ENCODE peak calls at places on chromosomes 12 and 14, in seven cellular contexts. S, E, Q, W, X, R and Z are unnamed samples.

GRCh38 chr14:70842851-70843462 is 33.6 kb upstream of the MAP3K9 start:
- DNase-seq in R (no peak), E (no peak), Q (peak), S (no peak), X (no peak), W (no peak), Z (no peak)

GRCh38 chr12:93174048-93174447 is 203.7 kb upstream of the NUDT4 start:
- DNase-seq in E (no peak), W (no peak), S (no peak), Q (no peak), R (peak), X (no peak), Z (no peak)

GRCh38 chr12:107368586-107368985 is 275.2 kb upstream of the CRY1 start:
- DNase-seq in R (no peak), W (no peak), E (no peak), S (no peak), Q (no peak), X (no peak), Z (no peak)

GRCh38 chr14:104799657-104800599 is 973 bp upstream of the ZBTB42 start:
- DNase-seq in Q (peak), S (peak), E (peak), X (peak), R (no peak), W (peak), Z (peak)

GRCh38 chr12:19130224-19131019 is 889 bp downstream of the PLEKHA5 start:
- DNase-seq in R (no peak), Q (peak), E (no peak), W (no peak), S (no peak), X (peak), Z (peak)

GRCh38 chr12:90163975-90164374 is 455.3 kb upstream of the ATP2B1 start:
- DNase-seq in W (no peak), S (no peak), Q (no peak), R (no peak), E (no peak), X (no peak), Z (no peak)

GRCh38 chr14:51395361-51395849 is 155.4 kb downstream of the TMX1 start:
- DNase-seq in W (no peak), S (no peak), Q (peak), R (peak), E (peak), X (peak), Z (no peak)

GRCh38 chr14:32405856-32406255 is 76.8 kb downstream of the AKAP6 start:
- DNase-seq in X (no peak), R (no peak), Q (no peak), E (no peak), W (no peak), S (no peak), Z (no peak)

GRCh38 chr12:34625116-34625515 is 602.8 kb downstream of the ALG10 start:
- DNase-seq in Q (peak), S (no peak), R (no peak), X (no peak), E (no peak), W (no peak), Z (no peak)

GRCh38 chr12:99600388-99600787 is 47.2 kb upstream of the GARIN6 start:
- DNase-seq in R (no peak), X (no peak), Q (no peak), S (no peak), E (no peak), W (no peak), Z (no peak)